ENCODE peak calls at places on chromosomes 5 and 9, in four cellular contexts. E, H, O and W are unnamed samples. For H3K27me3 and H3K9me3, the result is how much of the 10 kb centered on the place peaks cover.

GRCh38 chr5:130061746-130062145 is 157.5 kb downstream of the CHSY3 start:
- DNase-seq in E (no peak), H (no peak), O (no peak), W (no peak)

GRCh38 chr9:129318121-129319075 is 140.3 kb upstream of the IER5L start:
- DNase-seq in E (no peak), H (no peak), O (no peak), W (no peak)

GRCh38 chr9:89603629-89604462 is 966 bp upstream of the GADD45G start:
- DNase-seq in E (peak), H (peak), O (peak), W (no peak)

GRCh38 chr5:111454198-111454606 is 58.1 kb downstream of the STARD4 start:
- DNase-seq in E (no peak), H (no peak), O (no peak), W (no peak)

GRCh38 chr5:61030163-61030482 is 85.1 kb downstream of the NDUFAF2 start:
- DNase-seq in E (no peak), H (no peak), O (no peak), W (no peak)

GRCh38 chr5:91840412-91840811 is 457.3 kb upstream of the ARRDC3 start:
- DNase-seq in E (no peak), H (no peak), O (peak), W (no peak)

GRCh38 chr5:28896949-28897348 is 1858.6 kb upstream of the CDH9 start:
- DNase-seq in E (no peak), H (no peak), O (no peak), W (no peak)

GRCh38 chr9:129399301-129399990 is 221.4 kb upstream of the IER5L start:
- DNase-seq in E (no peak), H (no peak), O (no peak), W (no peak)

GRCh38 chr5:180352116-180352975 is 790 bp downstream of the GFPT2 start:
- DNase-seq in E (peak), H (no peak), O (peak), W (no peak)

GRCh38 chr5:429453-430188 is 13.4 kb upstream of the EXOC3 start:
- DNase-seq in E (peak), H (no peak), O (no peak), W (no peak)

GRCh38 chr5:179799644-179799973 is 5.8 kb downstream of the LTC4S start:
- DNase-seq in E (peak), H (no peak), O (no peak), W (no peak)

GRCh38 chr9:79013715-79014610 is 557.8 kb upstream of the TLE4 start:
- DNase-seq in E (no peak), H (peak), O (no peak), W (no peak)

GRCh38 chr9:69898714-69899209 is 78.1 kb downstream of the CFAP95 start:
- DNase-seq in E (no peak), H (peak), O (no peak), W (no peak)

GRCh38 chr9:83339435-83339834 is 198.8 kb downstream of the FRMD3 start:
- DNase-seq in E (no peak), H (no peak), O (no peak), W (no peak)

GRCh38 chr5:172450861-172451695 is 3.2 kb downstream of the SH3PXD2B start:
- DNase-seq in E (no peak), H (peak), O (no peak), W (no peak)

GRCh38 chr5:179113945-179114641 is 53.9 kb downstream of the ZNF354C start:
- DNase-seq in E (no peak), H (no peak), O (no peak), W (no peak)

GRCh38 chr5:107570805-107571531 is 99.8 kb downstream of the EFNA5 start:
- DNase-seq in E (no peak), H (peak), O (no peak), W (no peak)

GRCh38 chr9:97803167-97804058 is 49.6 kb upstream of the FOXE1 start:
- DNase-seq in E (peak), H (peak), O (peak), W (no peak)

GRCh38 chr5:932151-932627 is 39.5 kb downstream of the TRIP13 start:
- DNase-seq in E (no peak), H (no peak), O (no peak), W (no peak)

GRCh38 chr5:150069619-150070276 is 16.6 kb downstream of the CSF1R start:
- DNase-seq in E (no peak), H (no peak), O (no peak), W (no peak)

GRCh38 chr9:107355394-107355793 is 72.3 kb downstream of the RAD23B start:
- DNase-seq in E (no peak), H (no peak), O (no peak), W (no peak)

GRCh38 chr5:152061095-152061494 is 136.4 kb upstream of the GLRA1 start:
- DNase-seq in E (no peak), H (no peak), O (no peak), W (no peak)

GRCh38 chr5:119330367-119331183 is 25.2 kb upstream of the TNFAIP8 start:
- DNase-seq in E (no peak), H (peak), O (no peak), W (no peak)

GRCh38 chr5:40743771-40744170 is 12.0 kb downstream of the TTC33 start:
- DNase-seq in E (no peak), H (no peak), O (no peak), W (no peak)

GRCh38 chr9:124757589-124757988 is 13.5 kb downstream of the NR6A1 start:
- DNase-seq in E (no peak), H (no peak), O (no peak), W (no peak)
- H3K27me3 ChIP-seq in E (under half), H (under half), O (under half), W (under half)

GRCh38 chr5:166617507-166617906 is 1673.9 kb upstream of the WWC1 start:
- DNase-seq in E (no peak), H (no peak), O (no peak), W (no peak)

DNA sequence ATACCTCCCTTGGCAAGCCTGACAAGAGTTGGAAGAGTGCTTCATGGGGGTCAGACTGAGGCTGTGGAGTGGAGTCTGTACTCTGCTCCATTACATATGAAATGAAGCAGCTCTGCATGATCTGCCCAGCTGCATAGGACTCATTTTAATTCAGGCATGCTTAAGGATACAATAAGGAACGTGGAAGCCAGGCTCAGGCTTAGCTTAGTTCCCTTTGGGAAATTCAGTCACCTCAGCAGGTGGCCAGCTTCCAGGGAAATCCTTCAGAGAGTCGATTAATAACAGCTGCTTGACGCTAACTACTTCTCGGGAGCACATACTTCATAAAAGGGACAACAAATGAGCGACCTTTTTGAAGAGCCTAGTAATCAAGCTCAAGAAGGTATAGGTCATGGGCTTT is 1672.9 kb upstream of the WWC1 start:
- DNase-seq in E (no peak), H (no peak), O (no peak), W (no peak)
- H3K9me3 ChIP-seq in E (under half), H (under half), O (under half), W (under half)

GRCh38 chr9:126531035-126531571 is 82.6 kb upstream of the LMX1B start:
- DNase-seq in E (no peak), H (no peak), O (no peak), W (no peak)

GRCh38 chr9:126526218-126527108 is 87.3 kb upstream of the LMX1B start:
- DNase-seq in E (no peak), H (no peak), O (no peak), W (no peak)

GRCh38 chr9:126528967-126529366 is 84.8 kb upstream of the LMX1B start:
- DNase-seq in E (no peak), H (no peak), O (no peak), W (no peak)

GRCh38 chr9:126527109-126527825 is 86.5 kb upstream of the LMX1B start:
- DNase-seq in E (no peak), H (no peak), O (no peak), W (no peak)

GRCh38 chr9:126528111-126528510 is 85.6 kb upstream of the LMX1B start:
- DNase-seq in E (no peak), H (no peak), O (no peak), W (no peak)
- H3K27me3 ChIP-seq in E (under half), H (under half), O (under half), W (under half)

GRCh38 chr9:24071736-24072135 is 245.7 kb upstream of the ELAVL2 start:
- DNase-seq in E (no peak), H (no peak), O (no peak), W (no peak)

DNA sequence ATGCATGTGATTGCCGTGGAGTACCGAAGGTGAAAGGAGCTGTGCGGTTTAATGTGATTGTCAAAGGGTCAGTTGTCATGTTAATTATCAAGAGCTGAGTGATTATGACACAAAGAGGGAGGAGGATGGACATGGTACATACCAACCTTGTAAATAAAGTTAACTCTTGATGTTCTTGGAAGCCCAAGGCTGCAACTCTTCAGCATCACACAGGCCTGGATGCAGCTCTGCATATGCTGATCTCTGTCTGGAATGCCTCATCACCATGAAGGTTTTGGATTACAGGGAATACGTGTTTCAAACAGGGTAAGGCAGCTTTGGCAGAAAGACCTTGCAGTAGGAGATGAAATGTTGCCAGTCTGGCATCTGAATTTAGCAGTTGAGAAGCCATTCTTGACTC is 247.2 kb upstream of the ELAVL2 start:
- DNase-seq in E (no peak), H (no peak), O (no peak), W (no peak)
- H3K9me3 ChIP-seq in E (under half), H (under half), O (under half), W (under half)

GRCh38 chr9:134200730-134201129 is 36.4 kb upstream of the RNU6ATAC start:
- DNase-seq in E (no peak), H (no peak), O (no peak), W (no peak)

GRCh38 chr9:134192951-134193731 is 28.8 kb upstream of the RNU6ATAC start:
- DNase-seq in E (peak), H (no peak), O (no peak), W (no peak)

GRCh38 chr9:134193912-134194535 is 29.7 kb upstream of the RNU6ATAC start:
- DNase-seq in E (peak), H (no peak), O (no peak), W (no peak)

GRCh38 chr9:134198771-134199170 is 34.4 kb upstream of the RNU6ATAC start:
- DNase-seq in E (no peak), H (no peak), O (no peak), W (no peak)

GRCh38 chr9:134196911-134197310 is 32.5 kb upstream of the RNU6ATAC start:
- DNase-seq in E (peak), H (no peak), O (no peak), W (no peak)
- H3K27me3 ChIP-seq in E (under half), H (under half), O (under half), W (under half)

GRCh38 chr9:1619915-1620705 is 395.0 kb upstream of the SMARCA2 start:
- DNase-seq in E (no peak), H (no peak), O (no peak), W (peak)
- H3K9me3 ChIP-seq in E (under half), H (under half), O (under half), W (under half)

GRCh38 chr9:137166242-137167112 is 3.4 kb downstream of the LRRC26 start:
- DNase-seq in E (no peak), H (no peak), O (no peak), W (no peak)
- H3K27me3 ChIP-seq in E (under half), H (under half), O (half or more), W (under half)